ENCODE peak calls at places on chromosomes 3 and 15, in seven cellular contexts. One of them, this sample, is unnamed.
A peak's percentile ranks its signal among the peaks of the same experiment; 100 is the strongest.

GRCh38 chr15:71804695-71805470 is 5.5 kb upstream of the NR2E3 start:
- DNase-seq in CD8-positive, alpha-beta T cell: no peak
- DNase-seq in stomach: no peak
- DNase-seq in IMR-90: no peak
- DNase-seq in astrocyte: no peak
- DNase-seq in esophagus squamous epithelium: no peak
- DNase-seq in MM.1S: peak; percentile 64
- DNase-seq in this sample: no peak

GRCh38 chr3:143170043-143170442 is 50.5 kb downstream of the CHST2 start:
- DNase-seq in CD8-positive, alpha-beta T cell: no peak
- DNase-seq in MM.1S: no peak
- DNase-seq in stomach: no peak
- DNase-seq in IMR-90: no peak
- DNase-seq in astrocyte: no peak
- DNase-seq in esophagus squamous epithelium: no peak
- DNase-seq in this sample: peak; percentile 9

GRCh38 chr3:44995142-44995770 is 19.2 kb downstream of the EXOSC7 start:
- DNase-seq in esophagus squamous epithelium: no peak
- DNase-seq in CD8-positive, alpha-beta T cell: no peak
- DNase-seq in astrocyte: peak; percentile 33
- DNase-seq in MM.1S: no peak
- DNase-seq in IMR-90: peak; percentile 58
- DNase-seq in stomach: peak; percentile 37
- DNase-seq in this sample: no peak

GRCh38 chr3:98185180-98185579 is 18.7 kb downstream of the OR5H15 start:
- DNase-seq in MM.1S: peak; percentile 21
- DNase-seq in IMR-90: no peak
- DNase-seq in stomach: no peak
- DNase-seq in CD8-positive, alpha-beta T cell: no peak
- DNase-seq in astrocyte: no peak
- DNase-seq in esophagus squamous epithelium: no peak
- DNase-seq in this sample: no peak

GRCh38 chr15:62413147-62413546 is 248.1 kb upstream of the C2CD4B start:
- DNase-seq in astrocyte: no peak
- DNase-seq in MM.1S: no peak
- DNase-seq in CD8-positive, alpha-beta T cell: no peak
- DNase-seq in esophagus squamous epithelium: no peak
- DNase-seq in IMR-90: no peak
- DNase-seq in stomach: no peak
- DNase-seq in this sample: peak; percentile 71

GRCh38 chr3:150599611-150600297 is 3.4 kb upstream of the SELENOT start:
- DNase-seq in IMR-90: peak; percentile 89
- DNase-seq in astrocyte: peak; percentile 85
- DNase-seq in CD8-positive, alpha-beta T cell: no peak
- DNase-seq in esophagus squamous epithelium: no peak
- DNase-seq in MM.1S: peak; percentile 27
- DNase-seq in stomach: no peak
- DNase-seq in this sample: no peak

GRCh38 chr3:45907769-45908705 is 21.7 kb downstream of the CCR9 start:
- DNase-seq in MM.1S: no peak
- DNase-seq in astrocyte: peak; percentile 50
- DNase-seq in stomach: no peak
- DNase-seq in esophagus squamous epithelium: no peak
- DNase-seq in IMR-90: peak; percentile 83
- DNase-seq in CD8-positive, alpha-beta T cell: peak; percentile 27
- DNase-seq in this sample: peak; percentile 42

GRCh38 chr15:65829150-65829764 is 37.2 kb upstream of the DENND4A start:
- DNase-seq in CD8-positive, alpha-beta T cell: peak; percentile 21
- DNase-seq in MM.1S: peak; percentile 50
- DNase-seq in stomach: no peak
- DNase-seq in astrocyte: no peak
- DNase-seq in esophagus squamous epithelium: no peak
- DNase-seq in IMR-90: peak; percentile 22
- DNase-seq in this sample: peak; percentile 54

GRCh38 chr15:98324341-98324970 is 323.9 kb upstream of the IGF1R start:
- DNase-seq in esophagus squamous epithelium: no peak
- DNase-seq in MM.1S: no peak
- DNase-seq in CD8-positive, alpha-beta T cell: no peak
- DNase-seq in IMR-90: no peak
- DNase-seq in stomach: no peak
- DNase-seq in astrocyte: no peak
- DNase-seq in this sample: no peak

DNA sequence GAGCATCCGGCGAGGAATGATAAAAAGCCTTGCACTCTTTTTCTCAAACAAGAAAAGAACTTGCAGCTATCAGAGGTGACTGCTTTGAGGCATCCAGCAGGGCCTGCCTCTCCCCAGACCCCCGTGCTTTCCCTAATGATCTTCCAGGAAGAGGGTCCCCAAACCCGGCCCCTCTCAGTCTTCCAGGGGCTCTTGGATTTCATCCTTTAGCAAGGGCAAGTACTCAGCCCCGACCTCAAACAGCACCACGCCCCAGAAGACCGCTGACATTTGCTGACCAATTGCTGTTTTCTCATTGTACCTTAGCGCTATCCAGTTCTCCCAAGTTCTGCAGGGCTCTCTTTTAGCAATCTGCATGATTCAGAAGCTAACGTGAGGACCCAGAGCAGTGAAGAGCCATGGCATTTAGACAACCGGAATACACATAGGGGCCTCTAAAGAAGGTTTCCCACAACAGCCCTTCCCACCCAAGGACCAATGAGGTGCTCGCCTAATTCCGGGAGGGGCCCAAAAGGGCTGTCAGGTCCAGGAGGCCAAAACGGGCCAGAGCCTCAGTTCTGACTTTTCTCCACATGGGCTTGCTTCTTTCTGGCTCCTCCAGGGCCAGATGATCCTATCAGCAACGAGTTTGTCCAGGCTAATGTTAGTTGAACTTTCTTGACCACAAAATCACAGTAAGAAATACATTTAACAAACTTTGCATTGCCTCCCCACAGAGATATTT is 72.1 kb downstream of the FAM174B start:
- DNase-seq in IMR-90: no peak
- DNase-seq in MM.1S: no peak
- DNase-seq in CD8-positive, alpha-beta T cell: no peak
- DNase-seq in esophagus squamous epithelium: no peak
- DNase-seq in stomach: no peak
- DNase-seq in astrocyte: no peak
- DNase-seq in this sample: no peak
- H3K27me3 ChIP-seq in IMR-90: no peaks in the 10 kb centered on the region
- H3K27me3 ChIP-seq in MM.1S: no peaks in the 10 kb centered on the region
- H3K27me3 ChIP-seq in CD8-positive, alpha-beta T cell: no peaks in the 10 kb centered on the region
- H3K27me3 ChIP-seq in esophagus squamous epithelium: peaks cover 11% of the 10 kb centered on the region
- H3K27me3 ChIP-seq in stomach: no peaks in the 10 kb centered on the region
- H3K27me3 ChIP-seq in astrocyte: no peaks in the 10 kb centered on the region
- H3K27me3 ChIP-seq in this sample: no peaks in the 10 kb centered on the region

DNA sequence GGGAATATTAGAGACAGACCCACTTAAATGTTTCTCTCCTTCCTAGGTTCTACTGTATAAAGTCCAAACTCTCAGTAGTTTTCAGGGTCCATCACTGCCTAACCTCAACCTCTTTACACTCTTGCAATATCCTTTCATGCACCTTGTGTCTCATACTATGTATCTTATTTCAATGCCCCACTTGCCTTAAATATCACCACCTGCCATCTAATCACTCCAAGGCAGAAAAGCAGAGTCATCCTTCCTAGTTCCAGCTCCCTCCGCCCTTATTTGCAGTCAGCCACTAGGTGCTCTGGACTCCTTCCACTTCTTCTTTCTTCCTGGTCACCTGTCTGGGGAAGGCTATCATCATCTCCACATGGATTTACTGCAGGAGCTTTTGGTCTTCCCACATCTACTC is 322.0 kb downstream of the MFSD1 start:
- DNase-seq in esophagus squamous epithelium: no peak
- DNase-seq in CD8-positive, alpha-beta T cell: no peak
- DNase-seq in astrocyte: no peak
- DNase-seq in MM.1S: no peak
- DNase-seq in IMR-90: no peak
- DNase-seq in stomach: no peak
- DNase-seq in this sample: no peak
- H3K27me3 ChIP-seq in esophagus squamous epithelium: no peaks in the 10 kb centered on the region
- H3K27me3 ChIP-seq in CD8-positive, alpha-beta T cell: no peaks in the 10 kb centered on the region
- H3K27me3 ChIP-seq in astrocyte: no peaks in the 10 kb centered on the region
- H3K27me3 ChIP-seq in MM.1S: no peaks in the 10 kb centered on the region
- H3K27me3 ChIP-seq in IMR-90: no peaks in the 10 kb centered on the region
- H3K27me3 ChIP-seq in stomach: no peaks in the 10 kb centered on the region
- H3K27me3 ChIP-seq in this sample: no peaks in the 10 kb centered on the region

GRCh38 chr3:193841581-193841980 is 248.6 kb downstream of the OPA1 start:
- DNase-seq in esophagus squamous epithelium: no peak
- DNase-seq in astrocyte: no peak
- DNase-seq in CD8-positive, alpha-beta T cell: no peak
- DNase-seq in IMR-90: no peak
- DNase-seq in stomach: no peak
- DNase-seq in MM.1S: no peak
- DNase-seq in this sample: no peak
- H3K27me3 ChIP-seq in esophagus squamous epithelium: no peaks in the 10 kb centered on the region
- H3K27me3 ChIP-seq in astrocyte: peaks cover 53% of the 10 kb centered on the region
- H3K27me3 ChIP-seq in CD8-positive, alpha-beta T cell: no peaks in the 10 kb centered on the region
- H3K27me3 ChIP-seq in IMR-90: peaks cover 35% of the 10 kb centered on the region
- H3K27me3 ChIP-seq in stomach: no peaks in the 10 kb centered on the region
- H3K27me3 ChIP-seq in MM.1S: no peaks in the 10 kb centered on the region
- H3K27me3 ChIP-seq in this sample: no peaks in the 10 kb centered on the region

GRCh38 chr15:89382288-89382687 is 47.7 kb upstream of the POLG start:
- DNase-seq in stomach: no peak
- DNase-seq in IMR-90: no peak
- DNase-seq in CD8-positive, alpha-beta T cell: no peak
- DNase-seq in astrocyte: no peak
- DNase-seq in esophagus squamous epithelium: no peak
- DNase-seq in MM.1S: no peak
- DNase-seq in this sample: no peak

GRCh38 chr15:89383635-89384604 is 49.3 kb upstream of the POLG start:
- DNase-seq in CD8-positive, alpha-beta T cell: no peak
- DNase-seq in IMR-90: peak; percentile 11
- DNase-seq in MM.1S: no peak
- DNase-seq in esophagus squamous epithelium: no peak
- DNase-seq in astrocyte: peak; percentile 8
- DNase-seq in stomach: no peak
- DNase-seq in this sample: peak; percentile 45

GRCh38 chr15:89381330-89381729 is 46.7 kb upstream of the POLG start:
- DNase-seq in CD8-positive, alpha-beta T cell: no peak
- DNase-seq in IMR-90: no peak
- DNase-seq in stomach: no peak
- DNase-seq in astrocyte: no peak
- DNase-seq in MM.1S: no peak
- DNase-seq in esophagus squamous epithelium: no peak
- DNase-seq in this sample: no peak

GRCh38 chr15:89379818-89380217 is 45.2 kb upstream of the POLG start:
- DNase-seq in CD8-positive, alpha-beta T cell: no peak
- DNase-seq in stomach: no peak
- DNase-seq in astrocyte: no peak
- DNase-seq in IMR-90: no peak
- DNase-seq in MM.1S: no peak
- DNase-seq in esophagus squamous epithelium: no peak
- DNase-seq in this sample: no peak

DNA sequence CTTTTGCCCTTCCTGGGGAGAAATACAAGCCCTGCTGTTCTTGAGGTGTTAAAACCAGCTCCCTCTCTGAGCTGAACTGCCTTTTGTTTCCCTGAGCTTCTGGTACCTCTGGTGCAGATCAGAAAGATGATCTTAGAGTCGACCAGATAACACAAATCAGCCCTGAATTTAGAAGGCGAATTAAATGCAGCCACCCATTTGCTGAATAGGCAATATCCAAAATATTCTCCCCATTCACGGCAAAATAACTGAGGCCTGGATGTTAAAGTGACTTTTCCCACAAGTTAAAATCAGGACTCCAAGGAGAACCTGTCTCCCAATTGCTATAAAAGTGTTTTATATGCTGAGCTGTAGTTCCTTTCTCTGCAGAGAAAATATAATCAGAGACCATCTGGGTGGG is 47.3 kb upstream of the POLG start:
- DNase-seq in IMR-90: no peak
- DNase-seq in CD8-positive, alpha-beta T cell: no peak
- DNase-seq in astrocyte: no peak
- DNase-seq in esophagus squamous epithelium: no peak
- DNase-seq in stomach: no peak
- DNase-seq in MM.1S: no peak
- DNase-seq in this sample: no peak
- H3K27me3 ChIP-seq in IMR-90: peaks cover 83% of the 10 kb centered on the region
- H3K27me3 ChIP-seq in CD8-positive, alpha-beta T cell: peaks cover 4% of the 10 kb centered on the region
- H3K27me3 ChIP-seq in astrocyte: peaks cover 84% of the 10 kb centered on the region
- H3K27me3 ChIP-seq in esophagus squamous epithelium: peaks cover 83% of the 10 kb centered on the region
- H3K27me3 ChIP-seq in stomach: peaks cover 88% of the 10 kb centered on the region
- H3K27me3 ChIP-seq in MM.1S: peaks cover 57% of the 10 kb centered on the region
- H3K27me3 ChIP-seq in this sample: peaks cover 9% of the 10 kb centered on the region

GRCh38 chr15:88604972-88605506 is 16.1 kb upstream of the AEN start:
- DNase-seq in CD8-positive, alpha-beta T cell: no peak
- DNase-seq in astrocyte: no peak
- DNase-seq in esophagus squamous epithelium: no peak
- DNase-seq in IMR-90: no peak
- DNase-seq in stomach: no peak
- DNase-seq in MM.1S: no peak
- DNase-seq in this sample: no peak

GRCh38 chr15:88603885-88604284 is 17.3 kb upstream of the AEN start:
- DNase-seq in stomach: no peak
- DNase-seq in esophagus squamous epithelium: no peak
- DNase-seq in astrocyte: no peak
- DNase-seq in IMR-90: no peak
- DNase-seq in CD8-positive, alpha-beta T cell: no peak
- DNase-seq in MM.1S: no peak
- DNase-seq in this sample: no peak

GRCh38 chr15:88606437-88606794 is 14.7 kb upstream of the AEN start:
- DNase-seq in IMR-90: no peak
- DNase-seq in MM.1S: no peak
- DNase-seq in CD8-positive, alpha-beta T cell: no peak
- DNase-seq in astrocyte: no peak
- DNase-seq in stomach: no peak
- DNase-seq in esophagus squamous epithelium: no peak
- DNase-seq in this sample: no peak

GRCh38 chr15:88605507-88606436 is 15.4 kb upstream of the AEN start:
- DNase-seq in esophagus squamous epithelium: no peak
- DNase-seq in MM.1S: peak; percentile 15
- DNase-seq in astrocyte: no peak
- DNase-seq in IMR-90: peak; percentile 29
- DNase-seq in stomach: peak; percentile 50
- DNase-seq in CD8-positive, alpha-beta T cell: peak; percentile 53
- DNase-seq in this sample: no peak

DNA sequence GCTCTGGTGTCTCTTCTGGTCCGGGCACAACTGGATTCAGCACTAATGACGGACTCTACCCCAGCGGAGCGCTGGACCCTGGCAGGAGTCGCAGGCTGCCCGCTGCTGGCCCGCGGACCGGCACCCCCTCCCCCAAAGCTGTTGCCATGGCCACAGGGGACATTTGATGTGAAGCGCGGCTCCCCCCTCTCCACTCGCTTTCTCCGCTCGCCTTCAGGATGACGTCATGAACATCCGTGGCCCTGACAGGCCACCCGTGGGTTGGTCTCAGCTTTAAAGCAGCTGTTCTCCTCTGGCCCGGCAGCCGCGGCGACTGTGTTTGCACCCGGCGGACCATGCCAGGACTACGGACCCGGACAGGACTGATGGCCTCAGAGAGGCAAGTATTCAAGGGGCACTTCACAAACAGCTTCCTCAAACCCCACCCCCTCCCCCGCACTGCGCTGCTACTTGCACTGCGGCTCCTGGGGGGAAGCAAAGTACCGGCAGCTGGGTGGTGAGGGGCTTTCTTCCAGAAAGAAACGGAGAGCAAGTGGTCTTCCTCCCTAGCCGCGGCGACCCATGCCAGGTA is 16.7 kb upstream of the AEN start:
- DNase-seq in astrocyte: no peak
- DNase-seq in CD8-positive, alpha-beta T cell: no peak
- DNase-seq in IMR-90: no peak
- DNase-seq in stomach: no peak
- DNase-seq in esophagus squamous epithelium: no peak
- DNase-seq in MM.1S: no peak
- DNase-seq in this sample: no peak
- H3K27me3 ChIP-seq in astrocyte: peaks cover 57% of the 10 kb centered on the region
- H3K27me3 ChIP-seq in CD8-positive, alpha-beta T cell: peaks cover 43% of the 10 kb centered on the region
- H3K27me3 ChIP-seq in IMR-90: peaks cover 53% of the 10 kb centered on the region
- H3K27me3 ChIP-seq in stomach: peaks cover 69% of the 10 kb centered on the region
- H3K27me3 ChIP-seq in esophagus squamous epithelium: peaks cover 77% of the 10 kb centered on the region
- H3K27me3 ChIP-seq in MM.1S: peaks cover 31% of the 10 kb centered on the region
- H3K27me3 ChIP-seq in this sample: no peaks in the 10 kb centered on the region